ENCODE peak calls at places on chromosomes 1 and 21, in ten cellular contexts. N is Peyer's patch, D is K562, B is transverse colon, G is right lobe of liver, X is IMR-90, Z is heart left ventricle, W is upper lobe of left lung, V is tibial nerve, T is breast epithelium. P is an unnamed sample.

GRCh38 chr1:212401838-212402582 is 12.7 kb downstream of the PACC1 start:
- DNase-seq in N (no peak), D (no peak), B (no peak), G (no peak), X (peak), Z (no peak), W (no peak), V (no peak), T (no peak), P (no peak)

GRCh38 chr1:212916395-212917133 is 33.8 kb upstream of the VASH2 start:
- DNase-seq in N (peak), D (peak), B (peak), G (no peak), X (peak), Z (peak), W (peak), V (no peak), T (no peak), P (peak)

GRCh38 chr1:171141336-171142051 is 43.6 kb upstream of the FMO2 start:
- DNase-seq in N (peak), D (no peak), B (peak), G (peak), X (peak), Z (peak), W (peak), V (peak), T (peak), P (peak)

GRCh38 chr1:2091611-2092604 is 41.7 kb downstream of the PRKCZ start:
- DNase-seq in N (peak), D (peak), B (peak), G (no peak), X (no peak), Z (peak), W (peak), V (no peak), T (no peak), P (peak)

GRCh38 chr1:247444571-247444970 is 13.3 kb downstream of the OR2B11 start:
- DNase-seq in N (no peak), D (no peak), B (no peak), G (no peak), X (no peak), Z (no peak), W (no peak), V (no peak), T (no peak), P (no peak)

GRCh38 chr1:38125016-38125415 is 78.4 kb upstream of the POU3F1 start:
- DNase-seq in N (no peak), D (no peak), B (no peak), G (no peak), X (no peak), Z (no peak), W (no peak), V (no peak), T (no peak), P (no peak)

GRCh38 chr1:43345119-43345518 is 7.5 kb downstream of the MPL start:
- DNase-seq in N (peak), D (peak), B (peak), G (no peak), X (no peak), Z (no peak), W (no peak), V (no peak), T (no peak), P (no peak)

GRCh38 chr1:169486281-169486904 is 649 bp upstream of the SLC19A2 start:
- DNase-seq in N (no peak), D (peak), B (no peak), G (no peak), X (peak), Z (no peak), W (no peak), V (no peak), T (no peak), P (no peak)

GRCh38 chr1:230253150-230253549 is 173.0 kb downstream of the PGBD5 start:
- DNase-seq in N (no peak), D (no peak), B (no peak), G (no peak), X (no peak), Z (no peak), W (no peak), V (no peak), T (no peak), P (no peak)

GRCh38 chr1:209364716-209365115 is 218.8 kb upstream of the CAMK1G start:
- DNase-seq in N (no peak), D (no peak), B (no peak), G (no peak), X (no peak), Z (no peak), W (no peak), V (no peak), T (peak), P (no peak)

GRCh38 chr1:205629751-205630150 is 2.1 kb downstream of the ELK4 start:
- DNase-seq in N (no peak), D (no peak), B (no peak), G (no peak), X (no peak), Z (no peak), W (no peak), V (no peak), T (no peak), P (no peak)

GRCh38 chr1:157505481-157506272 is 46.6 kb downstream of the FCRL5 start:
- DNase-seq in N (peak), D (peak), B (peak), G (peak), X (peak), Z (no peak), W (peak), V (no peak), T (no peak), P (peak)

GRCh38 chr1:29124366-29125236 is 898 bp upstream of the TMEM200B start:
- DNase-seq in N (peak), D (peak), B (peak), G (peak), X (peak), Z (peak), W (peak), V (peak), T (peak), P (peak)

GRCh38 chr1:19336543-19336942 is 24.4 kb downstream of the SLC66A1 start:
- DNase-seq in N (no peak), D (no peak), B (no peak), G (no peak), X (peak), Z (no peak), W (no peak), V (no peak), T (no peak), P (no peak)

GRCh38 chr1:206905295-206906164 is 8.3 kb downstream of the IL24 start:
- DNase-seq in N (no peak), D (peak), B (no peak), G (no peak), X (peak), Z (no peak), W (no peak), V (no peak), T (no peak), P (no peak)

GRCh38 chr1:211675230-211676105 is at the start of gene NEK2:
- DNase-seq in N (peak), D (peak), B (peak), G (peak), X (peak), Z (peak), W (peak), V (peak), T (peak), P (peak)

GRCh38 chr1:22327411-22327810 is 124.2 kb upstream of the ZBTB40 start:
- DNase-seq in N (peak), D (no peak), B (no peak), G (no peak), X (no peak), Z (no peak), W (no peak), V (no peak), T (no peak), P (no peak)

GRCh38 chr1:231106347-231106746 is 55.5 kb upstream of the TRIM67 start:
- DNase-seq in N (no peak), D (no peak), B (no peak), G (no peak), X (peak), Z (no peak), W (no peak), V (no peak), T (no peak), P (no peak)

GRCh38 chr1:62011007-62011406 is 183.6 kb upstream of the L1TD1 start:
- DNase-seq in N (no peak), D (no peak), B (no peak), G (no peak), X (no peak), Z (no peak), W (no peak), V (no peak), T (no peak), P (no peak)

GRCh38 chr1:83999316-83999819 is 436 bp upstream of the TTLL7 start:
- DNase-seq in N (peak), D (peak), B (peak), G (peak), X (peak), Z (peak), W (peak), V (peak), T (no peak), P (peak)

GRCh38 chr1:89757532-89757931 is 63.3 kb upstream of the LRRC8D start:
- DNase-seq in N (peak), D (no peak), B (no peak), G (no peak), X (peak), Z (peak), W (peak), V (no peak), T (no peak), P (no peak)

GRCh38 chr1:125087691-125088090 is 3902.9 kb downstream of the SRGAP2C start:
- DNase-seq in N (no peak), D (no peak), B (no peak), G (peak), X (no peak), Z (no peak), W (no peak), V (no peak), T (no peak), P (no peak)

GRCh38 chr1:54798769-54799641 is 2.1 kb downstream of the TTC22 start:
- DNase-seq in N (peak), D (no peak), B (peak), G (peak), X (peak), Z (no peak), W (peak), V (no peak), T (no peak), P (no peak)

GRCh38 chr1:33470495-33471012 is 1.9 kb upstream of the ZSCAN20 start:
- DNase-seq in N (peak), D (peak), B (peak), G (peak), X (peak), Z (peak), W (peak), V (peak), T (peak), P (peak)

GRCh38 chr1:25031966-25032667 is 102.0 kb upstream of the RUNX3 start:
- DNase-seq in N (peak), D (no peak), B (peak), G (no peak), X (peak), Z (peak), W (peak), V (no peak), T (peak), P (no peak)

GRCh38 chr21:16708431-16708830 is 804.4 kb upstream of the CXADR start:
- DNase-seq in N (no peak), D (no peak), B (no peak), G (no peak), X (peak), Z (no peak), W (no peak), V (no peak), T (no peak), P (no peak)

GRCh38 chr1:241695454-241696171 is 43.5 kb downstream of the WDR64 start:
- DNase-seq in N (no peak), D (no peak), B (no peak), G (no peak), X (peak), Z (no peak), W (no peak), V (no peak), T (no peak), P (no peak)

GRCh38 chr1:177800386-177801058 is 169.3 kb downstream of the SEC16B start:
- DNase-seq in N (no peak), D (no peak), B (no peak), G (no peak), X (peak), Z (no peak), W (no peak), V (no peak), T (no peak), P (no peak)

GRCh38 chr1:153292185-153292584 is 20.6 kb downstream of the PGLYRP3 start:
- DNase-seq in N (no peak), D (no peak), B (no peak), G (no peak), X (no peak), Z (no peak), W (no peak), V (no peak), T (no peak), P (no peak)

GRCh38 chr1:153293847-153294246 is 18.9 kb downstream of the PGLYRP3 start:
- DNase-seq in N (no peak), D (no peak), B (no peak), G (no peak), X (no peak), Z (no peak), W (no peak), V (no peak), T (no peak), P (no peak)

GRCh38 chr1:153293480-153293775 is 19.3 kb downstream of the PGLYRP3 start:
- DNase-seq in N (no peak), D (no peak), B (no peak), G (no peak), X (no peak), Z (no peak), W (no peak), V (no peak), T (no peak), P (no peak)

GRCh38 chr1:153292740-153293479 is 19.8 kb downstream of the PGLYRP3 start:
- DNase-seq in N (no peak), D (peak), B (no peak), G (no peak), X (no peak), Z (no peak), W (no peak), V (no peak), T (no peak), P (no peak)

DNA sequence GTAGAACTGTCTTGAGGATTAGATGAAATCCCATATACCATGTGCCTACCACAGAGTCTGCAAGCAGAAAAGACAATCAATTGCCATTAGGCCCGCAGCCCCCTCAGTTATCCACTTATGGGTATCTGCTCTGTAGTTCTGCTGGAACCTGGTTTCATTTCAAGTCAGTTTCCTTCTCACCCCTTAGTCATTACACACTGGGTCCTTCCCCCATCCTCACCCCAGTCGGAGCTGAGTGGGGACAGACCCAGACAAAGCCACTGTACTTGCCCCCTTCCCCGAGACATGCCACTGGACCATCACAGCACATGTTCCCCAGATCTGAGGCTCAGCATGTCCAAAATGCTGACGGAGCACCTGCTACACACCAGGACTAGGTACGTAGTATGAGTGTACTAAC is 21.2 kb downstream of the PGLYRP3 start:
- DNase-seq in N (no peak), D (no peak), B (no peak), G (no peak), X (no peak), Z (no peak), W (no peak), V (no peak), T (no peak), P (no peak)
- H3K4me3 ChIP-seq in N (no peak), D (no peak), B (no peak), G (no peak), X (no peak), Z (no peak), W (no peak), V (no peak), T (no peak), P (no peak)

GRCh38 chr21:40840441-40840840 is 6.5 kb downstream of the DSCAM start:
- DNase-seq in N (no peak), D (no peak), B (no peak), G (no peak), X (no peak), Z (no peak), W (no peak), V (no peak), T (no peak), P (no peak)

GRCh38 chr21:40839551-40839950 is 7.4 kb downstream of the DSCAM start:
- DNase-seq in N (no peak), D (no peak), B (no peak), G (no peak), X (no peak), Z (no peak), W (no peak), V (no peak), T (no peak), P (no peak)

GRCh38 chr21:40842197-40842552 is 4.8 kb downstream of the DSCAM start:
- DNase-seq in N (no peak), D (no peak), B (no peak), G (no peak), X (no peak), Z (no peak), W (no peak), V (no peak), T (no peak), P (no peak)

GRCh38 chr21:40844935-40845334 is 2.0 kb downstream of the DSCAM start:
- DNase-seq in N (no peak), D (no peak), B (no peak), G (no peak), X (no peak), Z (no peak), W (no peak), V (no peak), T (no peak), P (no peak)

DNA sequence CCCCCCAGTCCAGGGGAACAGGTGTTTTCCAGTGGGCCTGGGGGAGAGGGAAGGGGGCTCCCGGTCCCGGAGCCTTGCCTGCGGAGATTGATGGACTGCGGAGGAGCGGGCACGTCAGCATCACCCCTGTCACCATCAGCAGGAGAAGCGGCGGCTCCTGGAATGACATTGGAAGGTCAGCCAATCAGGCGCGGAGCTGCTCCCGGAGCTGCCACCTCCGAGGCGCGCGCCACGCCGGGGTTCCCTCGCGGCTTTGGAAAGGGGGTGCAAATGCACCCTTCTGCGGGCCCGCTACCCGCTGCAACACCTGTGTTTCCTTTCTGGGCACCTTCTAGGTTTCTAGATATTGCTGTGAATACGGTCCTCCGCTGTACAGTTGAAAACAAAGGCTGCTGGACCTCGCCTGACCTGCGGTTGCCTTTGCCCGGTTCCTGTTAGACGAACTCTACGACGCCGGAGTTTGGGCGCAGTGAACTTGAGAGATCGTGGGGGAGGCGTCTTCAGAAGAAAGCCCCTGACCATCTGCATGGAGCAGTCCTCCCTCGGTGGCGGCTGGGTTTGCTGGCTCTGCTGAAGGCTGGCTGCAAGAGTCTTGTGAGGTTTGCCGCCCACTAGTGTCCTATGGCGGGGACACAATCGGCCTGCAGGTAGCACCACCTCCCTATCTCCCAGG is 5.3 kb downstream of the DSCAM start:
- DNase-seq in N (no peak), D (peak), B (no peak), G (peak), X (no peak), Z (peak), W (peak), V (no peak), T (peak), P (peak)
- TF ChIP-seq CTCF in N (no peak), D (peak), B (no peak), G (peak), X (peak), Z (peak), W (no peak), V (no peak), T (peak), P (peak)

DNA sequence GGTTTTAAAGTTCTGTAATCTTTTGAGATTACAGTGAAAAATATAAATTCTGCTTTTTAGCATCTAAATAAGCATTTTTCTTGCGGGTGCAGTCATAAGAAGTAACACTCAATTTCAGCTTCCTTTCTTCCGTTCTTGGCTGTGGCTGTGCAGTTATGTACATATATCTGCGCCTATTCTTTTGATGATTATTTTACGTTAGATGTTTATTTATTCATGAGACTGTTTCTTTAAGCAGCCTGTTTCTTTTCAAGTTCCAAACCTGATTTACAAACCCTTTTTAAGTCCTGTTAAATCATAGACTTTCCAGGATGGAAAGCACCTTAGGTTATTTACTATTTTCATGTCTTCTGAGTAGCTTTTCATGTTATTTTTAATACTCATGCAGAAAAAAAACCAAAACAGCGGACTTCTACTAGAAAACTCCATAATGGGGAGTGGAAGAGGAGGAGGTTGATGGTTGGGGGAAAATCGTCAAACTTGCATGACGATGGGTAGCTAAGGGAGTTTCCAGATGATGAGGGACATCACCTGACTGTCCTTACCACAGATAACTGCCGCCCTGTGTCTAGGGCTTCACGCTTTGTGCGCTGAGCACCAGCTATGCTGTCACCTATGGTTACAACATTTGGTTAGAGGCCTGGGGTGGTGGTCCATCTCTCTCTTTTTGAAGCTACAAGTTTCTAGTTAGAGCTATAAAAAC is 2.6 kb downstream of the PRDM2 start:
- DNase-seq in N (peak), D (no peak), B (peak), G (no peak), X (no peak), Z (no peak), W (no peak), V (no peak), T (no peak), P (no peak)
- TF ChIP-seq POLR2A in N (no peak), D (no peak), B (no peak), G (no peak), X (no peak), Z (no peak), W (no peak), V (no peak), T (no peak), P (no peak)

DNA sequence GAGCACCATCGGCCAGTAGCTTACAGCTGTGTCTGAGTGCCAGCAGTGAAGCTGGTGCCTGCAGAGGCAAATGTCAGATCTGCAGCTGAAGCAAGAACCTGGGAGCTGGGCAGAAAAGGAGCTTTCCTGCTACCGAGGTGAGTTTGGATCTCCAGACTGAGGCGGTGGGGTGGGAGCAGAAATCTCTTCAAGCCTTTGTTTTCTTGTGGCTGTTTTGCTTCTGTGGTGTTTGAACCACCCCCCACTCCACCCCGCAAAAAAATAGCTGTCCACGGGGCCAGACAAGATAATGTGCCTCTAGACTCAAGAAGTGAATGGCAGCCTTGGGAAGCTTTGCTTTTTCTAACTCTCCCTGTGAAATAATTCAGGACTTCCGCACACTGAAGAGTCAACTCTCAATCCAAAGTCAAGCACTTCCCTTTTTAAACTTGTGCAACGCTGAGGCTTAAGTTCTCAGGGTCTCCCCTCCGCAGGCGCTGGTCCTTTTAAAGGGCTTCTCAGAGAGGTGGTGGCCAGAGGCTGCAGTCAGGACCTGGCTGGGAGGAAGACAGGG is 159.6 kb upstream of the COA6 start:
- DNase-seq in N (no peak), D (no peak), B (no peak), G (no peak), X (no peak), Z (no peak), W (no peak), V (no peak), T (no peak), P (no peak)
- H3K4me3 ChIP-seq in N (no peak), D (no peak), B (peak), G (no peak), X (peak), Z (peak), W (peak), V (peak), T (peak), P (peak)

GRCh38 chr1:35706846-35707245 is 11.8 kb downstream of the C1orf216 start:
- DNase-seq in N (no peak), D (no peak), B (no peak), G (no peak), X (no peak), Z (no peak), W (no peak), V (no peak), T (no peak), P (no peak)

GRCh38 chr1:35708179-35708891 is 10.3 kb downstream of the C1orf216 start:
- DNase-seq in N (no peak), D (no peak), B (no peak), G (no peak), X (no peak), Z (no peak), W (no peak), V (no peak), T (no peak), P (no peak)

GRCh38 chr1:35707253-35708178 is 11.2 kb downstream of the C1orf216 start:
- DNase-seq in N (peak), D (peak), B (peak), G (peak), X (no peak), Z (peak), W (no peak), V (no peak), T (no peak), P (peak)

GRCh38 chr1:35702540-35702939 is 16.1 kb downstream of the C1orf216 start:
- DNase-seq in N (no peak), D (no peak), B (no peak), G (no peak), X (no peak), Z (no peak), W (no peak), V (no peak), T (no peak), P (no peak)
- TF ChIP-seq CTCF in N (no peak), D (no peak), B (no peak), G (no peak), X (no peak), Z (no peak), W (no peak), V (no peak), T (no peak), P (no peak)

P was measured in testis.